ENCODE peak calls at places on chromosome X, in ten cellular contexts. One of them, this sample, is unnamed.

GRCh38 chrX:46698691-46699090 is 60.2 kb downstream of the SLC9A7 start:
- DNase-seq in colonic mucosa: no peak
- DNase-seq in stimulated activated naive B cell treated with anti-CD40 and anti-IgM and Interleukin-4, amounts not matched to agents 10 μg/mL and 1 μg/mL and 100 μg/mL, for 72 hours: no peak
- DNase-seq in H1: no peak
- DNase-seq in LoVo: no peak
- DNase-seq in midbrain: no peak
- DNase-seq in BE2C: no peak
- DNase-seq in stimulated activated CD4-positive, alpha-beta T cell treated with anti-CD3 and anti-CD28 coated beads, Interleukin-2, amount 100 ng/mL, for 48 hours: no peak
- DNase-seq in suprapubic skin: no peak
- DNase-seq in upper lobe of left lung: no peak
- DNase-seq in this sample: no peak

GRCh38 chrX:51420610-51421009 is 75.8 kb downstream of the NUDT11 start:
- DNase-seq in upper lobe of left lung: no peak
- DNase-seq in suprapubic skin: no peak
- DNase-seq in LoVo: peak; percentile 12
- DNase-seq in midbrain: peak; percentile 23
- DNase-seq in BE2C: peak; percentile 22
- DNase-seq in H1: no peak
- DNase-seq in stimulated activated naive B cell treated with anti-CD40 and anti-IgM and Interleukin-4, amounts not matched to agents 10 μg/mL and 1 μg/mL and 100 μg/mL, for 72 hours: no peak
- DNase-seq in stimulated activated CD4-positive, alpha-beta T cell treated with anti-CD3 and anti-CD28 coated beads, Interleukin-2, amount 100 ng/mL, for 48 hours: peak; percentile 29
- DNase-seq in colonic mucosa: peak; percentile 24
- DNase-seq in this sample: peak; percentile 56

GRCh38 chrX:148290937-148291336 is 209.5 kb upstream of the AFF2 start:
- DNase-seq in suprapubic skin: no peak
- DNase-seq in H1: no peak
- DNase-seq in BE2C: no peak
- DNase-seq in stimulated activated CD4-positive, alpha-beta T cell treated with anti-CD3 and anti-CD28 coated beads, Interleukin-2, amount 100 ng/mL, for 48 hours: no peak
- DNase-seq in upper lobe of left lung: no peak
- DNase-seq in midbrain: no peak
- DNase-seq in colonic mucosa: no peak
- DNase-seq in stimulated activated naive B cell treated with anti-CD40 and anti-IgM and Interleukin-4, amounts not matched to agents 10 μg/mL and 1 μg/mL and 100 μg/mL, for 72 hours: no peak
- DNase-seq in LoVo: no peak
- DNase-seq in this sample: no peak

GRCh38 chrX:2409796-2410195 is 91.0 kb downstream of the DHRSX start:
- DNase-seq in BE2C: no peak
- DNase-seq in midbrain: no peak
- DNase-seq in suprapubic skin: peak; percentile 41
- DNase-seq in colonic mucosa: no peak
- DNase-seq in stimulated activated naive B cell treated with anti-CD40 and anti-IgM and Interleukin-4, amounts not matched to agents 10 μg/mL and 1 μg/mL and 100 μg/mL, for 72 hours: no peak
- DNase-seq in stimulated activated CD4-positive, alpha-beta T cell treated with anti-CD3 and anti-CD28 coated beads, Interleukin-2, amount 100 ng/mL, for 48 hours: no peak
- DNase-seq in upper lobe of left lung: no peak
- DNase-seq in H1: no peak
- DNase-seq in LoVo: no peak
- DNase-seq in this sample: no peak

GRCh38 chrX:72348247-72348979 is 42.7 kb upstream of the CITED1 start:
- DNase-seq in LoVo: no peak
- DNase-seq in upper lobe of left lung: no peak
- DNase-seq in stimulated activated CD4-positive, alpha-beta T cell treated with anti-CD3 and anti-CD28 coated beads, Interleukin-2, amount 100 ng/mL, for 48 hours: no peak
- DNase-seq in BE2C: no peak
- DNase-seq in H1: no peak
- DNase-seq in colonic mucosa: no peak
- DNase-seq in stimulated activated naive B cell treated with anti-CD40 and anti-IgM and Interleukin-4, amounts not matched to agents 10 μg/mL and 1 μg/mL and 100 μg/mL, for 72 hours: no peak
- DNase-seq in suprapubic skin: no peak
- DNase-seq in midbrain: no peak
- DNase-seq in this sample: no peak

GRCh38 chrX:40154853-40155616 is 57.3 kb upstream of the BCOR start:
- DNase-seq in midbrain: no peak
- DNase-seq in stimulated activated naive B cell treated with anti-CD40 and anti-IgM and Interleukin-4, amounts not matched to agents 10 μg/mL and 1 μg/mL and 100 μg/mL, for 72 hours: no peak
- DNase-seq in BE2C: peak; percentile 61
- DNase-seq in upper lobe of left lung: peak; percentile 87
- DNase-seq in suprapubic skin: no peak
- DNase-seq in H1: peak; percentile 52
- DNase-seq in stimulated activated CD4-positive, alpha-beta T cell treated with anti-CD3 and anti-CD28 coated beads, Interleukin-2, amount 100 ng/mL, for 48 hours: no peak
- DNase-seq in colonic mucosa: peak; percentile 61
- DNase-seq in LoVo: no peak
- DNase-seq in this sample: peak; percentile 53

GRCh38 chrX:13254076-13254785 is 65.6 kb downstream of the ATXN3L start:
- DNase-seq in LoVo: no peak
- DNase-seq in colonic mucosa: no peak
- DNase-seq in suprapubic skin: no peak
- DNase-seq in midbrain: no peak
- DNase-seq in H1: no peak
- DNase-seq in stimulated activated naive B cell treated with anti-CD40 and anti-IgM and Interleukin-4, amounts not matched to agents 10 μg/mL and 1 μg/mL and 100 μg/mL, for 72 hours: no peak
- DNase-seq in BE2C: peak; percentile 5
- DNase-seq in upper lobe of left lung: peak; percentile 57
- DNase-seq in stimulated activated CD4-positive, alpha-beta T cell treated with anti-CD3 and anti-CD28 coated beads, Interleukin-2, amount 100 ng/mL, for 48 hours: no peak
- DNase-seq in this sample: no peak

GRCh38 chrX:63855896-63856295 is 70.9 kb upstream of the ARHGEF9 start:
- DNase-seq in stimulated activated naive B cell treated with anti-CD40 and anti-IgM and Interleukin-4, amounts not matched to agents 10 μg/mL and 1 μg/mL and 100 μg/mL, for 72 hours: no peak
- DNase-seq in suprapubic skin: no peak
- DNase-seq in upper lobe of left lung: no peak
- DNase-seq in H1: no peak
- DNase-seq in BE2C: no peak
- DNase-seq in colonic mucosa: no peak
- DNase-seq in LoVo: no peak
- DNase-seq in midbrain: no peak
- DNase-seq in stimulated activated CD4-positive, alpha-beta T cell treated with anti-CD3 and anti-CD28 coated beads, Interleukin-2, amount 100 ng/mL, for 48 hours: no peak
- DNase-seq in this sample: no peak

GRCh38 chrX:9856596-9856995 is 70.4 kb downstream of the SHROOM2 start:
- DNase-seq in suprapubic skin: no peak
- DNase-seq in BE2C: no peak
- DNase-seq in upper lobe of left lung: no peak
- DNase-seq in LoVo: no peak
- DNase-seq in H1: no peak
- DNase-seq in stimulated activated CD4-positive, alpha-beta T cell treated with anti-CD3 and anti-CD28 coated beads, Interleukin-2, amount 100 ng/mL, for 48 hours: no peak
- DNase-seq in midbrain: no peak
- DNase-seq in colonic mucosa: no peak
- DNase-seq in stimulated activated naive B cell treated with anti-CD40 and anti-IgM and Interleukin-4, amounts not matched to agents 10 μg/mL and 1 μg/mL and 100 μg/mL, for 72 hours: no peak
- DNase-seq in this sample: no peak

This sample was measured in cerebellar cortex.